ENCODE peak calls at places on chromosomes 16 and 17, in five cellular contexts. Z is BE2C, D is AML-193, Y is right cardiac atrium, B is caudate nucleus. G is an unnamed sample.

GRCh38 chr16:89576173-89577054 is 856 bp downstream of the CPNE7 start:
- DNase-seq in Y (no peak), Z (peak), D (no peak), B (no peak), G (no peak)

GRCh38 chr17:17351901-17352781 is 49.0 kb downstream of the NT5M start:
- DNase-seq in D (no peak), Y (peak), Z (peak), B (no peak), G (no peak)

GRCh38 chr17:34251186-34251585 is 3.9 kb upstream of the CCL2 start:
- DNase-seq in D (no peak), Z (no peak), B (no peak), Y (no peak), G (no peak)

GRCh38 chr17:76540381-76541300 is 797 bp downstream of the PRCD start:
- DNase-seq in D (no peak), B (peak), Y (peak), Z (peak), G (peak)

GRCh38 chr17:77841742-77842141 is 116.8 kb upstream of the TNRC6C start:
- DNase-seq in D (no peak), Y (no peak), Z (no peak), B (no peak), G (no peak)

GRCh38 chr17:65750678-65751077 is 189.2 kb upstream of the AXIN2 start:
- DNase-seq in Z (peak), B (no peak), Y (peak), D (peak), G (no peak)

GRCh38 chr17:64001091-64001579 is 3.0 kb downstream of the PRR29 start:
- DNase-seq in B (no peak), Z (no peak), Y (no peak), D (no peak), G (no peak)

GRCh38 chr17:77602883-77603640 is 355.4 kb upstream of the TNRC6C start:
- DNase-seq in B (no peak), Y (peak), D (no peak), Z (no peak), G (no peak)

GRCh38 chr17:80029235-80029974 is 6.3 kb downstream of the TBC1D16 start:
- DNase-seq in B (peak), D (peak), Z (no peak), Y (peak), G (no peak)

GRCh38 chr17:66704858-66705257 is 130.1 kb upstream of the CACNG5 start:
- DNase-seq in Z (no peak), D (no peak), Y (no peak), B (no peak), G (no peak)

GRCh38 chr16:88975511-88976061 is 1.4 kb downstream of the CBFA2T3 start:
- DNase-seq in B (no peak), Z (no peak), D (no peak), Y (peak), G (no peak)

GRCh38 chr17:31415004-31415454 is 23.6 kb downstream of the RAB11FIP4 start:
- DNase-seq in Y (peak), D (peak), Z (no peak), B (no peak), G (no peak)

GRCh38 chr16:8720080-8720966 is 45.9 kb downstream of the ABAT start:
- DNase-seq in Y (peak), D (no peak), B (peak), Z (peak), G (peak)

GRCh38 chr17:42288078-42288984 is at the start of gene STAT5A:
- DNase-seq in Z (peak), B (peak), Y (peak), D (peak), G (peak)

GRCh38 chr16:48687421-48688038 is 77.5 kb upstream of the N4BP1 start:
- DNase-seq in B (peak), D (peak), Z (peak), Y (peak), G (peak)

GRCh38 chr17:14304876-14305636 is 4.2 kb downstream of the HS3ST3B1 start:
- DNase-seq in D (peak), Z (no peak), B (no peak), Y (no peak), G (no peak)

GRCh38 chr17:83007504-83008475 is 71.6 kb upstream of the METRNL start:
- DNase-seq in B (no peak), D (no peak), Z (no peak), Y (peak), G (no peak)

GRCh38 chr16:35485915-35486314 is 2026.5 kb downstream of the TP53TG3F start:
- DNase-seq in B (no peak), Z (no peak), Y (no peak), D (no peak), G (no peak)

GRCh38 chr17:19338031-19338990 is 24.2 kb downstream of the B9D1 start:
- DNase-seq in Z (peak), B (peak), D (peak), Y (peak), G (peak)

GRCh38 chr17:40076595-40076994 is 13.8 kb downstream of the THRA start:
- DNase-seq in Y (no peak), Z (no peak), D (no peak), B (no peak), G (no peak)

GRCh38 chr16:21159281-21159951 is 942 bp downstream of the LDAF1 start:
- DNase-seq in Z (no peak), Y (peak), D (no peak), B (no peak), G (no peak)

GRCh38 chr16:53457670-53458069 is 23.4 kb downstream of the RBL2 start:
- DNase-seq in B (no peak), Z (no peak), D (no peak), Y (no peak), G (no peak)

GRCh38 chr16:77449208-77449607 is 14.4 kb upstream of the ADAMTS18 start:
- DNase-seq in Z (no peak), D (no peak), B (no peak), Y (no peak), G (no peak)

GRCh38 chr16:78693496-78693895 is 594.0 kb downstream of the WWOX start:
- DNase-seq in B (no peak), Y (no peak), D (no peak), Z (no peak), G (no peak)

GRCh38 chr16:70407811-70408274 is 31.1 kb downstream of the ST3GAL2 start:
- DNase-seq in Y (no peak), B (no peak), Z (no peak), D (no peak), G (no peak)

GRCh38 chr17:41551370-41551769 is 20.5 kb downstream of the KRT9 start:
- DNase-seq in Y (no peak), D (no peak), Z (no peak), B (no peak), G (no peak)

GRCh38 chr16:79270011-79270410 is 330.5 kb downstream of the MAF start:
- DNase-seq in Z (no peak), D (no peak), Y (no peak), B (no peak), G (no peak)

GRCh38 chr17:47905221-47905733 is 9.2 kb downstream of the SP2 start:
- DNase-seq in D (no peak), B (peak), Y (peak), Z (no peak), G (peak)

GRCh38 chr17:78672880-78673371 is 95.7 kb upstream of the DNAH17 start:
- DNase-seq in Y (no peak), B (no peak), D (no peak), Z (no peak), G (no peak)

GRCh38 chr17:31571124-31571892 is 179.8 kb downstream of the RAB11FIP4 start:
- DNase-seq in D (no peak), Y (peak), Z (no peak), B (no peak), G (no peak)

GRCh38 chr17:79627766-79628690 is 17.2 kb upstream of the RBFOX3 start:
- DNase-seq in B (no peak), D (no peak), Y (no peak), Z (no peak), G (no peak)

GRCh38 chr17:17665255-17665654 is 16.0 kb upstream of the RAI1 start:
- DNase-seq in D (no peak), Y (no peak), Z (no peak), B (no peak), G (no peak)

GRCh38 chr17:21301593-21302550 is 17.4 kb downstream of the MAP2K3 start:
- DNase-seq in D (no peak), B (peak), Y (peak), Z (peak), G (no peak)

GRCh38 chr16:65314246-65315003 is 192.6 kb upstream of the CDH11 start:
- DNase-seq in B (no peak), Z (no peak), Y (no peak), D (no peak), G (no peak)

GRCh38 chr17:57697891-57698708 is 47.0 kb downstream of the CCDC182 start:
- DNase-seq in Z (no peak), B (no peak), D (no peak), Y (no peak), G (no peak)

GRCh38 chr17:58391302-58391984 is 25.9 kb downstream of the RNF43 start:
- DNase-seq in D (no peak), Y (no peak), Z (peak), B (no peak), G (no peak)

GRCh38 chr16:66508261-66508913 is 41.5 kb downstream of the TK2 start:
- DNase-seq in B (no peak), Z (no peak), Y (no peak), D (no peak), G (no peak)